ENCODE peak calls at places on chromosomes 6 and 20, in six cellular contexts. One of them, this sample, is unnamed.

GRCh38 chr20:23125625-23126191 is 39.6 kb upstream of the CD93 start:
- DNase-seq in colonic mucosa: no peak
- DNase-seq in uterus: no peak
- DNase-seq in pancreas: peak; percentile 37
- DNase-seq in CD8-positive, alpha-beta T cell: no peak
- DNase-seq in kidney: peak; percentile 71
- DNase-seq in this sample: no peak

GRCh38 chr20:22402550-22402949 is 181.8 kb downstream of the FOXA2 start:
- DNase-seq in kidney: no peak
- DNase-seq in pancreas: no peak
- DNase-seq in uterus: no peak
- DNase-seq in colonic mucosa: no peak
- DNase-seq in CD8-positive, alpha-beta T cell: no peak
- DNase-seq in this sample: no peak

GRCh38 chr20:49356676-49357075 is 78.8 kb upstream of the ZNFX1 start:
- DNase-seq in CD8-positive, alpha-beta T cell: no peak
- DNase-seq in kidney: no peak
- DNase-seq in colonic mucosa: no peak
- DNase-seq in pancreas: no peak
- DNase-seq in uterus: no peak
- DNase-seq in this sample: no peak

GRCh38 chr6:107641500-107641931 is 151.6 kb downstream of the SOBP start:
- DNase-seq in colonic mucosa: no peak
- DNase-seq in kidney: no peak
- DNase-seq in CD8-positive, alpha-beta T cell: no peak
- DNase-seq in pancreas: no peak
- DNase-seq in uterus: no peak
- DNase-seq in this sample: no peak

GRCh38 chr20:48880936-48881657 is 40.4 kb upstream of the ARFGEF2 start:
- DNase-seq in uterus: no peak
- DNase-seq in colonic mucosa: no peak
- DNase-seq in CD8-positive, alpha-beta T cell: no peak
- DNase-seq in kidney: no peak
- DNase-seq in pancreas: no peak
- DNase-seq in this sample: no peak

GRCh38 chr6:14028631-14029030 is 88.9 kb upstream of the CD83 start:
- DNase-seq in kidney: no peak
- DNase-seq in colonic mucosa: no peak
- DNase-seq in uterus: no peak
- DNase-seq in pancreas: no peak
- DNase-seq in CD8-positive, alpha-beta T cell: no peak
- DNase-seq in this sample: no peak

GRCh38 chr20:2005831-2006426 is 12.1 kb upstream of the PDYN start:
- DNase-seq in uterus: no peak
- DNase-seq in kidney: no peak
- DNase-seq in pancreas: peak; percentile 58
- DNase-seq in CD8-positive, alpha-beta T cell: peak; percentile 62
- DNase-seq in colonic mucosa: peak; percentile 74
- DNase-seq in this sample: peak; percentile 46

GRCh38 chr6:36131517-36132220 is 1.4 kb downstream of the MAPK13 start:
- DNase-seq in pancreas: peak; percentile 77
- DNase-seq in kidney: peak; percentile 85
- DNase-seq in uterus: peak; percentile 40
- DNase-seq in CD8-positive, alpha-beta T cell: peak; percentile 41
- DNase-seq in colonic mucosa: peak; percentile 84
- DNase-seq in this sample: peak; percentile 58

GRCh38 chr20:63850689-63851547 is 10.4 kb upstream of the ABHD16B start:
- DNase-seq in colonic mucosa: no peak
- DNase-seq in pancreas: no peak
- DNase-seq in uterus: no peak
- DNase-seq in CD8-positive, alpha-beta T cell: no peak
- DNase-seq in kidney: no peak
- DNase-seq in this sample: no peak

GRCh38 chr6:100664274-100665040 is 199.7 kb upstream of the SIM1 start:
- DNase-seq in uterus: no peak
- DNase-seq in pancreas: no peak
- DNase-seq in kidney: no peak
- DNase-seq in CD8-positive, alpha-beta T cell: no peak
- DNase-seq in colonic mucosa: no peak
- DNase-seq in this sample: peak; percentile 4

GRCh38 chr6:146814148-146814750 is 215.5 kb downstream of the ADGB start:
- DNase-seq in pancreas: no peak
- DNase-seq in colonic mucosa: no peak
- DNase-seq in CD8-positive, alpha-beta T cell: no peak
- DNase-seq in kidney: no peak
- DNase-seq in uterus: no peak
- DNase-seq in this sample: no peak

GRCh38 chr6:81075974-81076373 is 676.5 kb downstream of the TENT5A start:
- DNase-seq in uterus: no peak
- DNase-seq in pancreas: no peak
- DNase-seq in kidney: no peak
- DNase-seq in colonic mucosa: no peak
- DNase-seq in CD8-positive, alpha-beta T cell: no peak
- DNase-seq in this sample: no peak

GRCh38 chr20:7722564-7722963 is 217.7 kb downstream of the HAO1 start:
- DNase-seq in CD8-positive, alpha-beta T cell: no peak
- DNase-seq in uterus: no peak
- DNase-seq in kidney: no peak
- DNase-seq in pancreas: no peak
- DNase-seq in colonic mucosa: no peak
- DNase-seq in this sample: no peak

GRCh38 chr6:169074551-169074950 is 179.1 kb downstream of the THBS2 start:
- DNase-seq in kidney: no peak
- DNase-seq in CD8-positive, alpha-beta T cell: no peak
- DNase-seq in pancreas: no peak
- DNase-seq in colonic mucosa: no peak
- DNase-seq in uterus: no peak
- DNase-seq in this sample: no peak
- H3K4me1 ChIP-seq in kidney: no peaks in the 10 kb centered on the region
- H3K4me1 ChIP-seq in CD8-positive, alpha-beta T cell: no peaks in the 10 kb centered on the region
- H3K4me1 ChIP-seq in pancreas: no peaks in the 10 kb centered on the region
- H3K4me1 ChIP-seq in colonic mucosa: no peaks in the 10 kb centered on the region
- H3K4me1 ChIP-seq in uterus: peaks cover 15% of the 10 kb centered on the region
- H3K4me1 ChIP-seq in this sample: no peaks in the 10 kb centered on the region

DNA sequence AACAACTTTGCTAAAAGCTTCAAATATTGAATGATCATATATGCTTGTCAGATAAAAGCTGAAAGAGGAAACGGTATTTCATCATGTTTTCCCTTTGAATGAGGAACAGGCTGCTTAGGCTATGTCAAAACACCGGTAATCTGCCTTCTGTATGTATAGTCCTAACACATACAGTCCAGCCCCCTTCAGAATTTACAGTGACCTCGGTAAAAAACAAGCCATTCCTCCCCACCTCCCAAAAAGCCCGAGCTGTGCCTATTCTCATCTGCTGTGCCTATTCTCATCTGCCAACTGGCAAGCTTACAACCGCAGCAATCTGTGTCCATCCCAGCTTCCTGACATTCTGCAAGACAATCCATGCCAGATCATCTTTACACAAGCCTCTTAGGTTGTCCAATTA is 26.8 kb upstream of the UBE2J1 start:
- DNase-seq in colonic mucosa: no peak
- DNase-seq in kidney: no peak
- DNase-seq in uterus: no peak
- DNase-seq in pancreas: no peak
- DNase-seq in CD8-positive, alpha-beta T cell: no peak
- DNase-seq in this sample: no peak
- H3K27ac ChIP-seq in colonic mucosa: no peak overlapping the region
- H3K27ac ChIP-seq in kidney: no peak overlapping the region
- H3K27ac ChIP-seq in uterus: no peak overlapping the region
- H3K27ac ChIP-seq in pancreas: no peak overlapping the region
- H3K27ac ChIP-seq in CD8-positive, alpha-beta T cell: no peak overlapping the region
- H3K27ac ChIP-seq in this sample: no peak overlapping the region

GRCh38 chr20:43448748-43449535 is 8.8 kb upstream of the SRSF6 start:
- DNase-seq in pancreas: no peak
- DNase-seq in uterus: no peak
- DNase-seq in colonic mucosa: peak; percentile 30
- DNase-seq in kidney: no peak
- DNase-seq in CD8-positive, alpha-beta T cell: peak; percentile 50
- DNase-seq in this sample: peak; percentile 28
- H3K4me3 ChIP-seq in pancreas: no peak overlapping the region
- H3K4me3 ChIP-seq in uterus: no peak overlapping the region
- H3K4me3 ChIP-seq in colonic mucosa: no peak overlapping the region
- H3K4me3 ChIP-seq in kidney: no peak overlapping the region
- H3K4me3 ChIP-seq in CD8-positive, alpha-beta T cell: no peak overlapping the region
- H3K4me3 ChIP-seq in this sample: no peak overlapping the region

DNA sequence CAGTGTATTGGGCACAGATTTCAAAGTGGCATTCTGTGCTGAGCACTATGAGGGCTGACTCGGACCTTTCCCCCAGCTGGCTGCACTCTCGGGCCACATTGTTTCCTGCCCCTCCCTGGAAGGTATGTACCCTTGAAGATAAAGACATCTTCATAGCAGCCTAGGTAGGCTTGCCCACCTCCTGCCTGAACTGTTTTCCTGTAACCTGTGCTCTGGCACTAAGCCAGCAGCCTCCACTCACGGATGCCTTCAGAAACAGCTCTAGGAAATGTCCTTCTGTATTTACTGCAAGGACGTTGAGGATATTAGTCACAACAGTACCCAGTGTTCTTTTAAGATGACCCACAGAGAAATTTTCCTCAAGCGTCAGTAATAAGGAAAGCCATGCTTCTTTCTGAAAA is 43.7 kb downstream of the TTI1 start:
- DNase-seq in kidney: peak; percentile 79
- DNase-seq in colonic mucosa: no peak
- DNase-seq in CD8-positive, alpha-beta T cell: no peak
- DNase-seq in pancreas: no peak
- DNase-seq in uterus: peak; percentile 32
- DNase-seq in this sample: no peak
- H3K4me1 ChIP-seq in kidney: peaks cover 10% of the 10 kb centered on the region
- H3K4me1 ChIP-seq in colonic mucosa: peaks cover 13% of the 10 kb centered on the region
- H3K4me1 ChIP-seq in CD8-positive, alpha-beta T cell: no peaks in the 10 kb centered on the region
- H3K4me1 ChIP-seq in pancreas: no peaks in the 10 kb centered on the region
- H3K4me1 ChIP-seq in uterus: no peaks in the 10 kb centered on the region
- H3K4me1 ChIP-seq in this sample: no peaks in the 10 kb centered on the region

GRCh38 chr20:57928181-57928967 is 218.6 kb upstream of the PMEPA1 start:
- DNase-seq in colonic mucosa: no peak
- DNase-seq in uterus: peak; percentile 73
- DNase-seq in kidney: no peak
- DNase-seq in CD8-positive, alpha-beta T cell: no peak
- DNase-seq in pancreas: no peak
- DNase-seq in this sample: no peak
- H3K27ac ChIP-seq in colonic mucosa: no peak overlapping the region
- H3K27ac ChIP-seq in uterus: peak overlapping the region; percentile 73
- H3K27ac ChIP-seq in kidney: no peak overlapping the region
- H3K27ac ChIP-seq in CD8-positive, alpha-beta T cell: no peak overlapping the region
- H3K27ac ChIP-seq in pancreas: no peak overlapping the region
- H3K27ac ChIP-seq in this sample: no peak overlapping the region

GRCh38 chr6:3356824-3357420 is 98.2 kb downstream of the PSMG4 start:
- DNase-seq in CD8-positive, alpha-beta T cell: no peak
- DNase-seq in pancreas: no peak
- DNase-seq in kidney: no peak
- DNase-seq in uterus: no peak
- DNase-seq in colonic mucosa: no peak
- DNase-seq in this sample: no peak
- H3K4me3 ChIP-seq in CD8-positive, alpha-beta T cell: no peak overlapping the region
- H3K4me3 ChIP-seq in pancreas: no peak overlapping the region
- H3K4me3 ChIP-seq in kidney: peak overlapping the region; percentile 50
- H3K4me3 ChIP-seq in uterus: no peak overlapping the region
- H3K4me3 ChIP-seq in colonic mucosa: no peak overlapping the region
- H3K4me3 ChIP-seq in this sample: peak overlapping the region; percentile 65

GRCh38 chr6:33456156-33456555 is 1.8 kb downstream of the ZBTB9 start:
- DNase-seq in CD8-positive, alpha-beta T cell: no peak
- DNase-seq in kidney: no peak
- DNase-seq in colonic mucosa: no peak
- DNase-seq in uterus: no peak
- DNase-seq in pancreas: no peak
- DNase-seq in this sample: no peak
- H3K4me1 ChIP-seq in CD8-positive, alpha-beta T cell: peaks cover 23% of the 10 kb centered on the region
- H3K4me1 ChIP-seq in kidney: peaks cover 9% of the 10 kb centered on the region
- H3K4me1 ChIP-seq in colonic mucosa: no peaks in the 10 kb centered on the region
- H3K4me1 ChIP-seq in uterus: no peaks in the 10 kb centered on the region
- H3K4me1 ChIP-seq in pancreas: peaks cover 12% of the 10 kb centered on the region
- H3K4me1 ChIP-seq in this sample: peaks cover 12% of the 10 kb centered on the region

GRCh38 chr20:25368526-25368925 is 22.1 kb downstream of the ABHD12 start:
- DNase-seq in uterus: no peak
- DNase-seq in colonic mucosa: no peak
- DNase-seq in pancreas: no peak
- DNase-seq in CD8-positive, alpha-beta T cell: no peak
- DNase-seq in kidney: no peak
- DNase-seq in this sample: no peak
- H3K27ac ChIP-seq in uterus: no peak overlapping the region
- H3K27ac ChIP-seq in colonic mucosa: no peak overlapping the region
- H3K27ac ChIP-seq in pancreas: no peak overlapping the region
- H3K27ac ChIP-seq in CD8-positive, alpha-beta T cell: no peak overlapping the region
- H3K27ac ChIP-seq in kidney: no peak overlapping the region
- H3K27ac ChIP-seq in this sample: no peak overlapping the region

GRCh38 chr6:41032830-41033229 is 6.2 kb downstream of the UNC5CL start:
- DNase-seq in CD8-positive, alpha-beta T cell: no peak
- DNase-seq in kidney: no peak
- DNase-seq in pancreas: no peak
- DNase-seq in uterus: no peak
- DNase-seq in colonic mucosa: no peak
- DNase-seq in this sample: no peak

GRCh38 chr6:41027799-41028617 is 11.0 kb downstream of the UNC5CL start:
- DNase-seq in pancreas: peak; percentile 81
- DNase-seq in kidney: peak; percentile 94
- DNase-seq in CD8-positive, alpha-beta T cell: peak; percentile 77
- DNase-seq in uterus: peak; percentile 70
- DNase-seq in colonic mucosa: peak; percentile 89
- DNase-seq in this sample: peak; percentile 66

GRCh38 chr6:41025966-41026365 is 13.1 kb downstream of the UNC5CL start:
- DNase-seq in colonic mucosa: no peak
- DNase-seq in CD8-positive, alpha-beta T cell: no peak
- DNase-seq in pancreas: no peak
- DNase-seq in uterus: no peak
- DNase-seq in kidney: no peak
- DNase-seq in this sample: no peak

GRCh38 chr6:41027251-41027650 is 11.8 kb downstream of the UNC5CL start:
- DNase-seq in pancreas: no peak
- DNase-seq in kidney: no peak
- DNase-seq in uterus: no peak
- DNase-seq in colonic mucosa: no peak
- DNase-seq in CD8-positive, alpha-beta T cell: no peak
- DNase-seq in this sample: no peak

DNA sequence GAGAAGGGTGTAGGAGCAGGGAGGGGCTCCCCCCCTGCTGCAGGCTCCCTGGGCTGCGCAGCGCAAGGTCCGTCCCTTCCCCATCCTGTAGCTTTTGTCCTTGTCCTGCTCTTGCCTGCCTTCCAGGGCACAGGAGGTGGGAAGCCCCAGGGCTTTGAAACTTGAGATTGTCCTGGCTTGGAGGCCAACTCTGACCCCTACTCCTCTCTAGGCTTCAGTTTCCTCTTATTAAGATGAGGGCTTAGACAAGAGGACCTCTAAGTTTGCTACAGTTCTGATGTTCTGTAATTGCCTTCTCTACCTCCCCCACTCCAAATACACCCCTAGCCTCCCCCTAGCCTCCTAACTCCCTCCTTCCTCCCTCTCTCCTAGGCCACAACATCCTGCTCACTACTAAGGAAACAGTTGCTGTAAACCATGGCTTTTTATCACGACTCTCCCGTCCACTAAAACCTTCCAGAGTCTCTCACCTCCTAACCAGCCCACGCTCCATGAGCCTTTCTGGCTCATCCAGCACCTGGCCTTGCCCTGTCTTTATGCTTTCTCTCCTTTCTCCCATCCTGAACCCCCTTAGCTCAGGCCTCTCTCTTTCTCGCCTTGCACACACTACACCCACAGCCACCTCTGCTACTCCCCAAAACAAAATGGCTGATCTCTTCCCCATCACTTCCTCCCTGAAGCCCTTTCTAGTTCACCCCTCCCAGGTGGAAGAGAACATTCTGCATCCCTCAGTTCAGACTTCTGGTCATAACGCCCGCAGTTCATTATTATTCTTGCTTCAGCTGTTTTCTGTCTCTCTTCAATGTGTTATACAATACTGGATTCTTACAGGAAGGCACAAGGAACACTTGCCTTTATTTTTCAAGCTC is 10.2 kb downstream of the UNC5CL start:
- DNase-seq in pancreas: no peak
- DNase-seq in CD8-positive, alpha-beta T cell: no peak
- DNase-seq in uterus: no peak
- DNase-seq in colonic mucosa: no peak
- DNase-seq in kidney: no peak
- DNase-seq in this sample: peak; percentile 5
- H3K4me3 ChIP-seq in pancreas: peak overlapping the region; percentile 51
- H3K4me3 ChIP-seq in CD8-positive, alpha-beta T cell: peak overlapping the region; percentile 67
- H3K4me3 ChIP-seq in uterus: peak overlapping the region; percentile 33
- H3K4me3 ChIP-seq in colonic mucosa: peak overlapping the region; percentile 36
- H3K4me3 ChIP-seq in kidney: peak overlapping the region; percentile 51
- H3K4me3 ChIP-seq in this sample: peak overlapping the region; percentile 70